ENCODE peak calls at places on chromosome 6, in seven cellular contexts. B, G, P, S, Z, D and O are unnamed samples.

GRCh38 chr6:14721103-14721758 is 524.6 kb upstream of the JARID2 start:
- DNase-seq in P (no peak), G (no peak), B (no peak), S (no peak), D (peak), Z (no peak), O (peak)

GRCh38 chr6:74277749-74278148 is 581.7 kb downstream of the CD109 start:
- DNase-seq in G (no peak), Z (no peak), S (peak), B (no peak), D (no peak), P (no peak), O (no peak)

GRCh38 chr6:79672631-79673065 is 41.5 kb downstream of the SH3BGRL2 start:
- DNase-seq in Z (no peak), D (peak), G (no peak), S (no peak), P (no peak), B (no peak), O (no peak)

GRCh38 chr6:57262491-57262890 is 40.4 kb upstream of the RAB23 start:
- DNase-seq in D (no peak), B (peak), G (peak), Z (peak), P (peak), S (peak), O (no peak)

GRCh38 chr6:13877116-13877515 is 47.6 kb upstream of the RNF182 start:
- DNase-seq in P (no peak), G (no peak), Z (no peak), D (no peak), B (no peak), S (no peak), O (no peak)

GRCh38 chr6:145929037-145929633 is 35.0 kb downstream of the SHPRH start:
- DNase-seq in S (no peak), B (peak), D (peak), P (no peak), Z (peak), G (no peak), O (no peak)

GRCh38 chr6:69663215-69663614 is 133.6 kb downstream of the LMBRD1 start:
- DNase-seq in D (no peak), G (no peak), S (no peak), B (no peak), Z (no peak), P (no peak), O (no peak)

GRCh38 chr6:169252805-169253189 is 849 bp downstream of the THBS2 start:
- DNase-seq in S (no peak), G (no peak), Z (no peak), D (no peak), P (peak), B (no peak), O (no peak)

GRCh38 chr6:125314019-125314581 is 12.3 kb upstream of the HDDC2 start:
- DNase-seq in B (peak), Z (peak), D (peak), G (peak), P (peak), S (peak), O (peak)

GRCh38 chr6:45376310-45377040 is 1.3 kb downstream of the SUPT3H start:
- DNase-seq in P (no peak), S (no peak), B (no peak), Z (no peak), G (no peak), D (no peak), O (no peak)

GRCh38 chr6:157036245-157036681 is 259.1 kb downstream of the ARID1B start:
- DNase-seq in Z (no peak), B (no peak), S (no peak), G (no peak), P (peak), D (no peak), O (no peak)

GRCh38 chr6:30685157-30685976 is 1.1 kb downstream of the PPP1R18 start:
- DNase-seq in S (no peak), D (no peak), Z (no peak), P (no peak), G (peak), B (no peak), O (peak)

GRCh38 chr6:139882977-139883728 is 508.7 kb upstream of the CITED2 start:
- DNase-seq in B (no peak), P (no peak), G (no peak), Z (no peak), S (no peak), D (peak), O (no peak)

GRCh38 chr6:122696079-122696478 is 83.4 kb upstream of the FABP7 start:
- DNase-seq in S (no peak), G (no peak), Z (no peak), D (no peak), P (no peak), B (no peak), O (no peak)

GRCh38 chr6:43256670-43257664 is 13.7 kb downstream of the TTBK1 start:
- DNase-seq in D (no peak), G (no peak), B (no peak), Z (no peak), P (no peak), S (no peak), O (no peak)

GRCh38 chr6:166344240-166344639 is 1.9 kb upstream of the SFT2D1 start:
- DNase-seq in G (no peak), P (no peak), S (no peak), D (no peak), B (no peak), Z (no peak), O (no peak)

GRCh38 chr6:4344317-4344899 is 209.0 kb upstream of the ECI2 start:
- DNase-seq in P (no peak), G (no peak), S (no peak), Z (no peak), B (no peak), D (no peak), O (no peak)

GRCh38 chr6:111615916-111616612 is 10.4 kb upstream of the TRAF3IP2 start:
- DNase-seq in Z (no peak), B (no peak), D (peak), G (peak), S (no peak), P (no peak), O (no peak)

GRCh38 chr6:98516869-98517268 is 317.5 kb upstream of the POU3F2 start:
- DNase-seq in B (no peak), P (no peak), Z (no peak), S (no peak), D (no peak), G (no peak), O (no peak)

GRCh38 chr6:168035098-168035660 is 37.7 kb downstream of the KIF25 start:
- DNase-seq in P (peak), G (peak), B (peak), S (peak), Z (no peak), D (no peak), O (peak)

GRCh38 chr6:111087106-111087835 is at the start of gene SLC16A10:
- DNase-seq in G (peak), B (peak), S (peak), P (peak), D (peak), Z (no peak), O (peak)

GRCh38 chr6:14475306-14475705 is 357.7 kb downstream of the CD83 start:
- DNase-seq in D (no peak), Z (no peak), B (no peak), S (no peak), G (no peak), P (no peak), O (no peak)

GRCh38 chr6:34580707-34581560 is 24.8 kb upstream of the SPDEF start:
- DNase-seq in G (no peak), D (no peak), P (no peak), S (no peak), Z (no peak), B (no peak), O (peak)

GRCh38 chr6:136719280-136720044 is 72.8 kb downstream of the MAP3K5 start:
- DNase-seq in G (no peak), P (no peak), D (no peak), S (no peak), Z (no peak), B (no peak), O (no peak)

GRCh38 chr6:155528982-155529453 is 73.4 kb upstream of the NOX3 start:
- DNase-seq in P (no peak), D (peak), S (peak), B (peak), Z (no peak), G (no peak), O (no peak)

GRCh38 chr6:158853072-158853871 is 34.1 kb upstream of the EZR start:
- DNase-seq in G (peak), S (no peak), P (peak), D (peak), B (peak), Z (no peak), O (no peak)

GRCh38 chr6:20227350-20227749 is 15.1 kb upstream of the MBOAT1 start:
- DNase-seq in P (no peak), D (no peak), G (no peak), B (no peak), S (no peak), Z (no peak), O (no peak)

GRCh38 chr6:131929227-131929626 is 21.9 kb downstream of the CCN2 start:
- DNase-seq in Z (no peak), D (no peak), P (no peak), B (no peak), G (no peak), S (no peak), O (no peak)

GRCh38 chr6:110625883-110626282 is 149.5 kb upstream of the SLC22A16 start:
- DNase-seq in S (no peak), Z (no peak), G (no peak), D (no peak), P (no peak), B (peak), O (no peak)

GRCh38 chr6:53464483-53464882 is 80.4 kb downstream of the GCLC start:
- DNase-seq in G (no peak), S (no peak), B (no peak), Z (no peak), D (no peak), P (no peak), O (no peak)

GRCh38 chr6:53458097-53458866 is 86.6 kb downstream of the GCLC start:
- DNase-seq in G (no peak), B (no peak), P (no peak), D (no peak), S (no peak), Z (no peak), O (no peak)

GRCh38 chr6:53461682-53462081 is 83.2 kb downstream of the GCLC start:
- DNase-seq in S (no peak), G (peak), Z (no peak), D (no peak), B (no peak), P (no peak), O (no peak)

GRCh38 chr6:53464942-53465460 is 79.9 kb downstream of the GCLC start:
- DNase-seq in P (no peak), G (peak), Z (peak), S (no peak), D (no peak), B (peak), O (peak)

GRCh38 chr6:53461041-53461656 is 83.8 kb downstream of the GCLC start:
- DNase-seq in P (no peak), D (no peak), S (no peak), Z (no peak), B (no peak), G (no peak), O (no peak)
- TF ChIP-seq POLR2A in P (no peak), D (no peak), S (no peak), Z (no peak), B (no peak), G (no peak), O (no peak)

DNA sequence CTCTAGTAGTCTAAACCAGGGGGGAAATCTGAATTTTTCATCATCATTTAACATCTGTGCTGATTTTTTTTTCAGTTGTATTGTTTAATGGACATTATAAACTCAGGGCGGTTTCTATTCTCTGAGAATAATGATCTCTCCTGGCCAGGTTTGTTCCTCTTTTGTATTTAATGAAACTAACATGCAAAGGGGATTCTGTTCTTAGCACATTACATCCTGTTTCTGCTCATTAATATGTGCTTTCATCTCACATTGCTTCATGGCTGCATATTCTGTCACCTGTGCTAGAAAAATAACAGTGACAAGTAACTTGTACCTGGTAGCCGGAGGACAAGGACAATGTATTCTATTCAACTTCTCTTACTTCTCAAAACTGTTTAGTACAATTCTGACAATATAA is 806 bp downstream of the HLA-DOB start:
- DNase-seq in B (no peak), D (no peak), P (no peak), G (no peak), Z (no peak), S (no peak), O (no peak)
- H3K27ac ChIP-seq in B (no peak), D (no peak), P (peak), G (no peak), Z (peak), S (no peak), O (no peak)

GRCh38 chr6:39887692-39888450 is 46.4 kb downstream of the MOCS1 start:
- DNase-seq in G (peak), Z (peak), P (no peak), D (peak), B (peak), S (peak), O (no peak)

GRCh38 chr6:39886871-39887270 is 47.4 kb downstream of the MOCS1 start:
- DNase-seq in P (no peak), S (no peak), Z (no peak), G (no peak), D (no peak), B (no peak), O (no peak)

GRCh38 chr6:39891353-39891752 is 42.9 kb downstream of the MOCS1 start:
- DNase-seq in B (no peak), G (no peak), P (no peak), Z (no peak), S (no peak), D (no peak), O (no peak)

GRCh38 chr6:39891976-39892375 is 42.3 kb downstream of the MOCS1 start:
- DNase-seq in D (no peak), B (no peak), S (no peak), P (no peak), G (no peak), Z (no peak), O (no peak)

GRCh38 chr6:39889229-39889628 is 45.0 kb downstream of the MOCS1 start:
- DNase-seq in Z (no peak), S (no peak), D (no peak), B (no peak), P (no peak), G (no peak), O (no peak)
- TF ChIP-seq CTCF in Z (no peak), S (no peak), D (no peak), B (no peak), P (no peak), G (no peak), O (no peak)

GRCh38 chr6:109374493-109374892 is 7.8 kb downstream of the CD164 start:
- DNase-seq in S (no peak), G (no peak), P (no peak), B (no peak), Z (no peak), D (no peak), O (no peak)
- TF ChIP-seq POLR2A in S (no peak), G (no peak), P (no peak), B (no peak), Z (no peak), D (no peak), O (no peak)

GRCh38 chr6:54193560-54193959 is 82.3 kb downstream of the MLIP start:
- DNase-seq in G (no peak), B (no peak), P (no peak), D (no peak), S (no peak), Z (no peak), O (no peak)

GRCh38 chr6:54192993-54193392 is 81.8 kb downstream of the MLIP start:
- DNase-seq in B (no peak), P (no peak), G (no peak), D (no peak), Z (no peak), S (no peak), O (no peak)

GRCh38 chr6:54191460-54191859 is 80.2 kb downstream of the MLIP start:
- DNase-seq in D (no peak), G (no peak), B (no peak), Z (no peak), S (no peak), P (no peak), O (no peak)

GRCh38 chr6:54195637-54196036 is 84.4 kb downstream of the MLIP start:
- DNase-seq in S (no peak), P (no peak), Z (no peak), G (no peak), D (no peak), B (no peak), O (no peak)

DNA sequence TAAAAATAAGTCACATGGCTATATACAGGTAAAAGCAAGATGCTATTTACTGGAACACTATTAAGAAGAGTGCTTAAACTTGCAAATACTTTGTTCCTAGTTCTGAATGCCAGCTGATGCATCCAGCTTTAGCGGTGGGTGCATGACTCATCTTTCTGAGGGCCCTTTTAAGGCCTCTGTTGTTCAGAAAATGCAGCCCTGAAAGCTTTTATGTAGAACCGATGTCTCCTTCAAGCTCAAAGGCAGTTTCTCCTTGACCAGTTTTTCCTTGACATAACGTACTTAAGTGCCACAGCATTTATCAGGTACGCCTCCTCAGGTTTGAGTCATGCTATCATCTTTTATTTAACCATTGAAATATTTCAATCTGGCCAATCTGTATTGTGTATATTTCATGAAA is 82.8 kb downstream of the MLIP start:
- DNase-seq in S (no peak), G (no peak), D (no peak), Z (no peak), B (peak), P (no peak), O (no peak)
- H3K27ac ChIP-seq in S (peak), G (no peak), D (no peak), Z (no peak), B (no peak), P (no peak), O (no peak)

GRCh38 chr6:24933868-24934401 is 1.8 kb downstream of the RIPOR2 start:
- DNase-seq in Z (no peak), G (peak), P (no peak), B (no peak), D (peak), S (no peak), O (no peak)
- TF ChIP-seq CTCF in Z (no peak), G (peak), P (peak), B (peak), D (peak), S (no peak), O (peak)

GRCh38 chr6:105400501-105400900 is 2.4 kb downstream of the PREP start:
- DNase-seq in Z (no peak), D (no peak), B (no peak), S (no peak), P (no peak), G (no peak), O (no peak)

GRCh38 chr6:105401247-105402089 is 1.4 kb downstream of the PREP start:
- DNase-seq in G (no peak), D (no peak), B (no peak), P (no peak), Z (no peak), S (no peak), O (no peak)

GRCh38 chr6:105398859-105399258 is 4.0 kb downstream of the PREP start:
- DNase-seq in G (peak), S (no peak), D (no peak), B (no peak), Z (no peak), P (no peak), O (no peak)

GRCh38 chr6:105402090-105402980 is 547 bp downstream of the PREP start:
- DNase-seq in S (peak), B (peak), D (peak), Z (peak), P (no peak), G (peak), O (no peak)

GRCh38 chr6:105402981-105403935 is at the start of gene PREP:
- DNase-seq in S (peak), D (peak), P (peak), Z (peak), B (peak), G (peak), O (peak)
- TF ChIP-seq POLR2A in S (peak), D (peak), P (no peak), Z (peak), B (peak), G (no peak), O (peak)